ENCODE peak calls at places on chromosomes 4 and X, in five cellular contexts. L is lower lobe of right lung, Q is breast epithelium, X is tibial artery, Y is endodermal cell. G is an unnamed sample.

GRCh38 chr4:41256131-41256739 is 493 bp upstream of the UCHL1 start:
- DNase-seq in L (no peak), Q (no peak), X (no peak), Y (peak; percentile 72), G (no peak)

GRCh38 chr4:67207941-67208441 is 337.3 kb downstream of the CENPC start:
- DNase-seq in L (no peak), Q (no peak), X (no peak), Y (no peak), G (no peak)

GRCh38 chr4:8869879-8870646 is 1.6 kb downstream of the HMX1 start:
- DNase-seq in L (no peak), Q (no peak), X (no peak), Y (peak; percentile 52), G (no peak)

GRCh38 chrX:117957128-117957527 is 159.5 kb downstream of the KLHL13 start:
- DNase-seq in L (no peak), Q (no peak), X (no peak), Y (no peak), G (no peak)

GRCh38 chr4:103136671-103137445 is 37.2 kb upstream of the BDH2 start:
- DNase-seq in L (no peak), Q (no peak), X (no peak), Y (no peak), G (no peak)

GRCh38 chr4:46648088-46648744 is 258.3 kb upstream of the GABRA2 start:
- DNase-seq in L (no peak), Q (peak; percentile 57), X (no peak), Y (peak; percentile 89), G (no peak)

GRCh38 chr4:123465416-123465815 is 68.8 kb downstream of the SPRY1 start:
- DNase-seq in L (no peak), Q (no peak), X (no peak), Y (no peak), G (no peak)

GRCh38 chr4:110236324-110236723 is 37.9 kb upstream of the ELOVL6 start:
- DNase-seq in L (no peak), Q (no peak), X (no peak), Y (no peak), G (no peak)

GRCh38 chr4:140237616-140238352 is 83.8 kb upstream of the MAML3 start:
- DNase-seq in L (peak; percentile 76), Q (peak; percentile 54), X (peak; percentile 83), Y (peak; percentile 91), G (peak; percentile 48)

GRCh38 chr4:184310171-184310567 is 92.5 kb upstream of the ENPP6 start:
- DNase-seq in L (peak; percentile 61), Q (no peak), X (no peak), Y (peak; percentile 69), G (no peak)

GRCh38 chr4:89306486-89307184 is 965 bp downstream of the GPRIN3 start:
- DNase-seq in L (no peak), Q (no peak), X (no peak), Y (no peak), G (no peak)

GRCh38 chrX:118726887-118727685 is at the start of gene IL13RA1:
- DNase-seq in L (peak; percentile 87), Q (peak; percentile 72), X (peak; percentile 80), Y (peak; percentile 91), G (no peak)

GRCh38 chr4:113636438-113636818 is 125.1 kb downstream of the CAMK2D start:
- DNase-seq in L (no peak), Q (no peak), X (no peak), Y (no peak), G (no peak)

DNA sequence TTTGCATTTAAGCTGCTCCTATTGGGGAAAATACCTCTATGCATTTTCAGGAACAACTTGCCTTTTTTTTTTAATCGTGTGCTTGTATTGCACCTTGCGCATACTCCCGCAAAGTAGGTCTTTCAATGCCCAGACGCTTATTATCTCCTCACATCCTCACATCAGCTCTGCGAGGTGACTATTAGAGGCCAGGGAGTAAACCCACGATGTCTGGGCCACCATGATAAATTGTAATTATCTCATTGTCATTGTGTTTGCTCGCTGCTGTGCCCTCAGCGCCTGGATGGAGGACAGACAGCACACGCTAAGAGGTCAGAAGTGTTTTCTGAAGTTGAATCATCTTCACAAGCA is 974 bp upstream of the RELL1 start:
- DNase-seq in L (no peak), Q (no peak), X (no peak), Y (no peak), G (no peak)
- H3K27ac ChIP-seq in L (peak overlapping the region; percentile 85), Q (peak overlapping the region; percentile 97), X (peak overlapping the region; percentile 79), Y (peak overlapping the region; percentile 44), G (peak overlapping the region; percentile 91)

DNA sequence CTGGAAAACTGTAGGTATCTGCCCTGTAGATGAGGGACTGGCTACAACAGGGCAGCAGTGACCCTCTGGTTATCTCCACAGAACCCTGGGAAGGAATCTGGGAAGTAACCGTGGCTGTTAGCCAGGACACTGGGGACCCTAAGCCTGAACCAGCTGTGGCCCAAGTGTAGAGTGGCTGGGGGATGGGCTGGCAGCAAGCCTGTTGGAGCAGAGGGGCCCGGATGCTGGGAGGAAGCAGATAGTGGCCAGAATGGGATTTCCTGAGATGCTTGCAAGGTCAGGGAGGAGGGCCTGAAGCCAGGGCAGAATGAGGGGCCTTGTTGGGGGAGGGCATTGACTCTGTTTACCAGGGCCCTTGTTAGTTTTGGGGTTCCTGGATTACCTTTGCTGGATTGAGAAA is 161.0 kb upstream of the EOLA2 start:
- DNase-seq in L (no peak), Q (no peak), X (no peak), Y (no peak), G (no peak)
- TF ChIP-seq CTCF in L (no peak), Q (no peak), X (no peak), Y (no peak), G (no peak)

GRCh38 chr4:150140774-150141400 is 62.6 kb downstream of the DCLK2 start:
- DNase-seq in L (no peak), Q (no peak), X (no peak), Y (no peak), G (no peak)
- H3K4me3 ChIP-seq in L (no peak overlapping the region), Q (no peak overlapping the region), X (no peak overlapping the region), Y (no peak overlapping the region), G (no peak overlapping the region)

GRCh38 chr4:81506731-81507130 is 35.0 kb upstream of the RASGEF1B start:
- DNase-seq in L (no peak), Q (no peak), X (no peak), Y (no peak), G (no peak)
- H3K27ac ChIP-seq in L (peak overlapping the region; percentile 82), Q (no peak overlapping the region), X (no peak overlapping the region), Y (no peak overlapping the region), G (no peak overlapping the region)

GRCh38 chrX:7191681-7192110 is 43.7 kb upstream of the PUDP start:
- DNase-seq in L (no peak), Q (no peak), X (no peak), Y (peak; percentile 59), G (no peak)
- TF ChIP-seq CTCF in L (no peak), Q (no peak), X (no peak), Y (peak; percentile 66), G (no peak)

GRCh38 chr4:74005528-74005927 is 7.1 kb upstream of the CXCL5 start:
- DNase-seq in L (no peak), Q (no peak), X (no peak), Y (no peak), G (no peak)
- H3K4me3 ChIP-seq in L (no peak overlapping the region), Q (no peak overlapping the region), X (no peak overlapping the region), Y (no peak overlapping the region), G (no peak overlapping the region)

GRCh38 chr4:26020896-26021295 is 106.9 kb downstream of the SMIM20 start:
- DNase-seq in L (no peak), Q (no peak), X (no peak), Y (no peak), G (no peak)

GRCh38 chr4:26015133-26015651 is 101.2 kb downstream of the SMIM20 start:
- DNase-seq in L (no peak), Q (no peak), X (peak; percentile 83), Y (peak; percentile 45), G (no peak)

GRCh38 chr4:26020083-26020668 is 106.2 kb downstream of the SMIM20 start:
- DNase-seq in L (no peak), Q (no peak), X (peak; percentile 31), Y (no peak), G (no peak)

GRCh38 chr4:26010266-26010665 is 96.2 kb downstream of the SMIM20 start:
- DNase-seq in L (no peak), Q (no peak), X (no peak), Y (no peak), G (no peak)

GRCh38 chr4:26015906-26016305 is 101.9 kb downstream of the SMIM20 start:
- DNase-seq in L (no peak), Q (no peak), X (no peak), Y (no peak), G (no peak)
- H3K27ac ChIP-seq in L (no peak overlapping the region), Q (peak overlapping the region; percentile 45), X (peak overlapping the region; percentile 8), Y (no peak overlapping the region), G (no peak overlapping the region)

DNA sequence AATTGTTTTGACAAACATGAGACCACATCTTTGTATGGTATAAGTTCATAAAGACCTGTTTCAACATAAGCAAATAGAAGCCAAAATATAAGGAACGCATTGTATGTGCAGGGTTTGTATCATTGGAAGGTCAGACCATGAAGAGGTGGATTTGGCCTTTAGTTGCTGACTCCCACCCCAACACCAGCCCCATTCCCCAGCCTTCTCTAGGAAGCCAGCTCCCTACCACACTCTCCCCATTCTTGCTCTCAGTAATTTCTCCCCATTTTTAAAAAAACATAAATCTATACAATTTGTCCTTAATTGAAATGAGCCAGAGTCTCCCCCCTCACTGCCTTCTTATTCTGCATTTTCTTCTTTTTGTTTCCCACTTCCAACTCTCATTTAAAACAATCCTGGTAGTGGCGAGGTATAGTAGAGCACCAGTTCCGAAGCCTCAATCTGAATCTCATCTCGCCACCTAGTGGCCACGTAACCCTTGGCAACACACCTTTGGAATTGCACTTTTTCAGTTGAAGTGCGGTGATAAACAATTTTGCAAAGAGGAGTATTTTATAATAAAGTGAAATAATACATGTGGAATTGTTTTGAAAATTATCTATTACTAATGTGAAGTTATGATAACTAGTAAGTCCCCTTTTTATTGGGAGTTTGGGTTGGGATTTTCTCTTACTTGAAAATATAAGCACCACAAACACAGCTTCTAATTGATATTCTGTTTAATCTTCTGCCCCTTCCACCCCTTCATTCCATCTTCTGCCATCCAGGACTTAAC is 126.6 kb downstream of the ASB9 start:
- DNase-seq in L (peak; percentile 43), Q (peak; percentile 51), X (peak; percentile 20), Y (peak; percentile 81), G (peak; percentile 31)
- TF ChIP-seq CTCF in L (peak; percentile 62), Q (peak; percentile 62), X (peak; percentile 51), Y (peak; percentile 83), G (peak; percentile 82)

DNA sequence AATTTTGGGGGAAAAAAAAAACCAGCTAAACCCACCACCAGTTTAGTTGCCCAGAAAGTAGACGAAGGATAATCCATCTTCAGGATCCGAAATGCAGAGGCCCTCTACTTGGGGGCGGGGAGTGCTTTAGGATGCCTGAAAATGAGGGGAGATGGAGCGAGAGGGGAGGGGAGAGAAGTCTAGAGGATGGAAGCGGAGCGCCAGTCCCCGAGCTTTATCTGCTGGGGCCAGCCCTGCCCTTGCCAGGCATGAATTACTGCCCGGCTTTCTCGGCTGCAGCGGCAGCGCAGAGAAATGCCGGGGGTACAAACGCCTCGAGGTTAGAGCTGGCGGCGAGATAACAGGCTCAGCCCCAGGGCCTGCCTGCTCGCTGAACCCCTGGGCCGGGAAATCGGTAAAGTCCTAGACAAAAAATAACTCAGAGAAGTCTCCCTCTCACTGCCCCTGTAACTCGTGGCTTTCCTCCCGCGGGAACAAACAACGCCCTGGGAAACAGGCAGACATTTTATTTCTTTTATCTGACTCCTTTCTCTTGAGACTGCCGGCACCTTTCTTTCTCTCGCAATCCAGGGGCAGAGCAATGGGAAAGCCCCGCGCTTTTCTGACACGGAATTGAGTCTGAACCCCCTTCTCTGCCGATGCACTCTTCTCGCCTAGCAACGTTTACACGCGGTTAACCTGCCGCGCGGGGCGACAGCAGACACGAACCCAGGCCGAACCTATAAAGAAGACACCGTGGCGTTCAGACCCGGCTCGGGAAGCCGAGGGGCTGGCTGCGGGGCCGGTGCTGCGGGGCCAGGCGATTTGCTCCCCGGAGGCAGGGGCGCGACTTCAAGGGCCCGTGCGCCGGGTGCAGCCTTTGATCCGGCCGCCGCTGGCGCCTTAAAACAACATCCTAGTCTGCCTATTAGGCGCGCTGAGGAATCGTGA is 3.1 kb upstream of the MSX1 start:
- DNase-seq in L (no peak), Q (no peak), X (no peak), Y (peak; percentile 84), G (no peak)
- H3K4me3 ChIP-seq in L (peak overlapping the region; percentile 39), Q (peak overlapping the region; percentile 58), X (peak overlapping the region; percentile 17), Y (peak overlapping the region; percentile 62), G (peak overlapping the region; percentile 50)

G was measured in dorsolateral prefrontal cortex.